ENCODE peak calls at places on chromosome 12, in eight cellular contexts. I is ovary; D is stomach; V is neural progenitor cell; L is GM12864; C is lung; A is CD8-positive, alpha-beta T cell; K is HFF-Myc. S is an unnamed sample.

GRCh38 chr12:3550839-3551238 is 59.8 kb downstream of the PRMT8 start:
- DNase-seq in A (no peak), C (no peak), L (no peak), K (no peak), D (no peak), V (no peak), I (no peak), S (no peak)

GRCh38 chr12:62625238-62625637 is 158.6 kb downstream of the MON2 start:
- DNase-seq in V (no peak), K (no peak), I (no peak), C (no peak), L (no peak), A (no peak), D (peak; percentile 40), S (peak; percentile 83)

GRCh38 chr12:63805704-63806672 is 26.3 kb downstream of the RXYLT1 start:
- DNase-seq in D (no peak), I (no peak), K (no peak), A (no peak), C (no peak), V (no peak), L (no peak), S (no peak)

GRCh38 chr12:74111688-74112360 is 425.8 kb upstream of the ATXN7L3B start:
- DNase-seq in V (peak; percentile 61), C (no peak), A (no peak), D (no peak), I (no peak), K (no peak), L (no peak), S (no peak)

GRCh38 chr12:79776111-79776510 is 85.3 kb upstream of the PAWR start:
- DNase-seq in D (no peak), L (no peak), C (no peak), I (no peak), V (no peak), K (no peak), A (no peak), S (peak; percentile 76)

GRCh38 chr12:24087294-24087693 is 137.8 kb upstream of the SOX5 start:
- DNase-seq in I (no peak), V (no peak), L (no peak), K (no peak), D (no peak), C (no peak), A (no peak), S (no peak)

GRCh38 chr12:112419269-112420133 is 754 bp downstream of the PTPN11 start:
- DNase-seq in L (no peak), A (no peak), C (peak; percentile 74), I (peak; percentile 60), V (peak; percentile 75), D (peak; percentile 64), K (no peak), S (peak; percentile 87)

GRCh38 chr12:89451876-89452275 is 72.7 kb downstream of the GALNT4 start:
- DNase-seq in A (no peak), D (no peak), K (peak; percentile 83), C (no peak), I (peak; percentile 27), L (no peak), V (peak; percentile 74), S (peak; percentile 90)

GRCh38 chr12:92027243-92027642 is 118.4 kb downstream of the BTG1 start:
- DNase-seq in I (no peak), L (no peak), D (no peak), V (no peak), A (no peak), K (no peak), C (no peak), S (no peak)

GRCh38 chr12:79183003-79183402 is 318.4 kb downstream of the SYT1 start:
- DNase-seq in K (no peak), A (no peak), D (no peak), C (no peak), I (no peak), L (no peak), V (no peak), S (no peak)

GRCh38 chr12:103799504-103800251 is 41.4 kb downstream of the NT5DC3 start:
- DNase-seq in C (no peak), K (no peak), A (no peak), L (no peak), D (no peak), V (no peak), I (no peak), S (peak; percentile 76)

GRCh38 chr12:15701212-15701611 is 88.0 kb downstream of the EPS8 start:
- DNase-seq in A (no peak), K (no peak), I (no peak), V (no peak), C (no peak), D (no peak), L (no peak), S (peak; percentile 49)

GRCh38 chr12:47776471-47777143 is 3.6 kb downstream of the SLC48A1 start:
- DNase-seq in A (no peak), C (no peak), L (no peak), V (no peak), K (no peak), D (no peak), I (no peak), S (peak; percentile 66)

GRCh38 chr12:5171701-5172100 is 128.0 kb downstream of the KCNA5 start:
- DNase-seq in K (peak; percentile 30), L (no peak), A (no peak), C (peak; percentile 32), D (no peak), V (peak; percentile 72), I (no peak), S (peak; percentile 48)

GRCh38 chr12:15705606-15706005 is 83.6 kb downstream of the EPS8 start:
- DNase-seq in C (no peak), D (no peak), L (no peak), A (no peak), K (no peak), V (no peak), I (no peak), S (no peak)

GRCh38 chr12:124586756-124587155 is 19.3 kb upstream of the NCOR2 start:
- DNase-seq in L (no peak), K (no peak), A (no peak), D (no peak), C (no peak), V (no peak), I (no peak), S (no peak)

GRCh38 chr12:50659260-50659659 is 104.6 kb upstream of the ATF1 start:
- DNase-seq in D (no peak), K (no peak), A (no peak), L (no peak), C (no peak), I (no peak), V (no peak), S (no peak)

DNA sequence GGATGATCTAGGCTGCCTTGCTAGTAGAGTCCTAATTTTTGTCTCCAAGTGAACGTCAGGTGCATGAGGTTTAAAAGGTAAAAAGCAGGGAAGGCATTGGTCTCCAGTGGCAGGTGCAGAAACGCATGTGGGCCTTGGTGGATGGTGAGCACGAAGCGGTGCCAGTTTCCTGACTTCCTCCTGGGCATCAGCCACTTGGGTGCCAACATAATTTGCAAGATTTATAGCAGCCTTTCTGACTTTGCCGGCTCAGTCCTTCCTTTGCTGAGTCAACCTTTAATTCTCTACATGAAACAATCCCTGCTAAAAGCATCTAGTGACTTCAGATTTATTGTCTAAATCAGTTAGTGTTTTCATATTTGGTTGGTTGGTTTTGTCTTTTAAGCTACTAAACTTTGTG is 355.7 kb upstream of the TMEM132C start:
- DNase-seq in C (no peak), I (no peak), D (no peak), L (no peak), K (no peak), A (no peak), V (no peak), S (no peak)
- TF ChIP-seq CTCF in C (no peak), I (no peak), D (no peak), L (no peak), K (no peak), A (no peak), V (no peak), S (no peak)

GRCh38 chr12:57897296-57897974 is 43.9 kb upstream of the ATP23 start:
- DNase-seq in I (no peak), K (no peak), V (no peak), D (no peak), A (no peak), C (no peak), L (no peak), S (no peak)
- H3K4me3 ChIP-seq in I (peak overlapping the region; percentile 57), K (no peak overlapping the region), V (peak overlapping the region; percentile 39), D (peak overlapping the region; percentile 55), A (no peak overlapping the region), C (no peak overlapping the region), L (no peak overlapping the region), S (no peak overlapping the region)

GRCh38 chr12:101521136-101521535 is 46.0 kb downstream of the SPIC start:
- DNase-seq in C (no peak), I (no peak), A (no peak), K (no peak), V (no peak), D (no peak), L (no peak), S (no peak)
- TF ChIP-seq CTCF in C (no peak), I (no peak), A (no peak), K (no peak), V (no peak), D (no peak), L (no peak), S (no peak)

GRCh38 chr12:113879658-113880057 is 86.5 kb downstream of the RBM19 start:
- DNase-seq in K (no peak), L (no peak), A (no peak), C (no peak), V (no peak), D (no peak), I (no peak), S (no peak)
- H3K4me3 ChIP-seq in K (no peak overlapping the region), L (no peak overlapping the region), A (no peak overlapping the region), C (no peak overlapping the region), V (no peak overlapping the region), D (no peak overlapping the region), I (no peak overlapping the region), S (no peak overlapping the region)

GRCh38 chr12:108594-108993 is 42.0 kb downstream of the IQSEC3 start:
- DNase-seq in A (no peak), V (no peak), I (no peak), L (no peak), K (no peak), D (peak; percentile 54), C (no peak), S (peak; percentile 8)

GRCh38 chr12:104573-105081 is 38.1 kb downstream of the IQSEC3 start:
- DNase-seq in L (no peak), C (no peak), K (no peak), V (peak; percentile 15), D (no peak), A (peak; percentile 60), I (no peak), S (no peak)

GRCh38 chr12:103169-103981 is 36.8 kb downstream of the IQSEC3 start:
- DNase-seq in I (no peak), D (no peak), C (no peak), A (no peak), L (no peak), K (no peak), V (peak; percentile 87), S (no peak)

GRCh38 chr12:105696-106095 is 39.1 kb downstream of the IQSEC3 start:
- DNase-seq in A (no peak), D (no peak), K (no peak), V (no peak), I (no peak), C (no peak), L (no peak), S (no peak)

GRCh38 chr12:106118-106561 is 39.6 kb downstream of the IQSEC3 start:
- DNase-seq in C (no peak), K (no peak), A (no peak), L (peak; percentile 80), V (peak; percentile 63), I (no peak), D (no peak), S (no peak)
- TF ChIP-seq CTCF in C (no peak), K (no peak), A (no peak), L (peak; percentile 65), V (peak; percentile 32), I (no peak), D (no peak), S (no peak)

GRCh38 chr12:45988259-45988658 is 2.1 kb downstream of the SCAF11 start:
- DNase-seq in C (no peak), A (no peak), L (no peak), V (no peak), K (no peak), I (no peak), D (no peak), S (no peak)
- H3K4me3 ChIP-seq in C (no peak overlapping the region), A (no peak overlapping the region), L (peak overlapping the region; percentile 77), V (peak overlapping the region; percentile 88), K (peak overlapping the region; percentile 81), I (peak overlapping the region; percentile 82), D (no peak overlapping the region), S (no peak overlapping the region)